ENCODE peak calls at places on chromosomes 3 and 15, in four cellular contexts. H, R, P and B are unnamed samples.

GRCh38 chr3:189664311-189664710 is 33.1 kb downstream of the TP63 start:
- DNase-seq in P (no peak), H (no peak), R (no peak), B (no peak)

GRCh38 chr3:10356461-10356897 is 35.6 kb upstream of the SEC13 start:
- DNase-seq in R (no peak), P (no peak), H (no peak), B (no peak)

GRCh38 chr3:171461087-171461917 is 1.1 kb upstream of the TNIK start:
- DNase-seq in H (peak), P (peak), R (no peak), B (no peak)

GRCh38 chr3:192188218-192188835 is 539.0 kb downstream of the FGF12 start:
- DNase-seq in R (peak), P (no peak), H (no peak), B (no peak)

GRCh38 chr3:42839616-42840015 is 30.4 kb downstream of the ACKR2 start:
- DNase-seq in H (no peak), P (no peak), R (peak), B (no peak)

GRCh38 chr3:136818191-136818850 is 605 bp upstream of the SLC35G2 start:
- DNase-seq in H (peak), P (no peak), R (peak), B (peak)

GRCh38 chr3:49006591-49007067 is 562 bp upstream of the WDR6 start:
- DNase-seq in R (no peak), H (no peak), P (no peak), B (no peak)

GRCh38 chr3:39977058-39977794 is 167.8 kb downstream of the MYRIP start:
- DNase-seq in R (no peak), H (no peak), P (no peak), B (no peak)

GRCh38 chr15:64009241-64009640 is 37.0 kb downstream of the DAPK2 start:
- DNase-seq in P (no peak), R (no peak), H (no peak), B (no peak)

GRCh38 chr15:35548435-35548834 is 2.5 kb upstream of the DPH6 start:
- DNase-seq in R (no peak), P (no peak), H (no peak), B (peak)

GRCh38 chr3:3068358-3068881 is 41.8 kb downstream of the IL5RA start:
- DNase-seq in P (no peak), R (no peak), H (no peak), B (no peak)

GRCh38 chr3:196941846-196942225 is 492 bp downstream of the NCBP2 start:
- DNase-seq in R (no peak), P (peak), H (peak), B (no peak)

GRCh38 chr3:78267235-78267634 is 1227.3 kb downstream of the ROBO2 start:
- DNase-seq in R (no peak), H (no peak), P (no peak), B (no peak)

GRCh38 chr3:167520656-167521360 is 47.0 kb upstream of the SERPINI2 start:
- DNase-seq in H (no peak), P (no peak), R (no peak), B (no peak)

GRCh38 chr3:156676467-156677119 is 2.2 kb downstream of the TIPARP start:
- DNase-seq in H (no peak), R (no peak), P (no peak), B (no peak)

GRCh38 chr15:101489236-101489632 is 273 bp downstream of the PCSK6 start:
- DNase-seq in P (no peak), H (no peak), R (peak), B (no peak)

GRCh38 chr3:136385457-136385856 is 135.3 kb downstream of the PCCB start:
- DNase-seq in R (no peak), H (no peak), P (no peak), B (no peak)

GRCh38 chr15:89680282-89680873 is 1.2 kb upstream of the PLIN1 start:
- DNase-seq in P (no peak), R (no peak), H (no peak), B (no peak)

GRCh38 chr15:52678468-52679231 is 538 bp downstream of the ATOSA start:
- DNase-seq in H (peak), R (peak), P (peak), B (no peak)

GRCh38 chr3:80190051-80190450 is 422.3 kb upstream of the ROBO1 start:
- DNase-seq in H (no peak), R (no peak), P (no peak), B (no peak)

GRCh38 chr3:16550676-16551341 is 37.3 kb upstream of the RFTN1 start:
- DNase-seq in H (peak), P (peak), R (peak), B (peak)

GRCh38 chr3:177026505-177027277 is 170.6 kb downstream of the TBL1XR1 start:
- DNase-seq in H (no peak), P (no peak), R (no peak), B (no peak)

GRCh38 chr3:71997066-71997653 is 212.2 kb upstream of the PROK2 start:
- DNase-seq in H (no peak), P (no peak), R (no peak), B (no peak)

GRCh38 chr3:150528359-150528797 is 17.9 kb downstream of the SERP1 start:
- DNase-seq in R (no peak), P (no peak), H (no peak), B (no peak)

GRCh38 chr3:148880681-148881080 is 15.6 kb downstream of the CPA3 start:
- DNase-seq in P (no peak), R (no peak), H (no peak), B (peak)

GRCh38 chr15:38130739-38131498 is 121.7 kb upstream of the SPRED1 start:
- DNase-seq in P (no peak), R (peak), H (no peak), B (peak)

GRCh38 chr15:78640840-78641733 is at the start of gene CHRNB4:
- DNase-seq in H (no peak), P (no peak), R (peak), B (peak)

GRCh38 chr15:27082526-27082925 is 111.5 kb downstream of the GABRG3 start:
- DNase-seq in R (no peak), P (no peak), H (no peak), B (no peak)

GRCh38 chr3:115325539-115325938 is 178.5 kb upstream of the ZBTB20 start:
- DNase-seq in P (no peak), R (peak), H (no peak), B (peak)

GRCh38 chr15:85414495-85414894 is 34.1 kb downstream of the AKAP13 start:
- DNase-seq in R (no peak), H (no peak), P (no peak), B (no peak)

GRCh38 chr15:97995192-97995591 is 34.7 kb downstream of the ARRDC4 start:
- DNase-seq in H (no peak), P (no peak), R (no peak), B (no peak)

GRCh38 chr3:78901544-78901943 is 866.3 kb downstream of the ROBO1 start:
- DNase-seq in P (no peak), R (no peak), H (no peak), B (no peak)

GRCh38 chr15:66883322-66883911 is 181.4 kb downstream of the SMAD6 start:
- DNase-seq in P (no peak), R (peak), H (no peak), B (peak)

GRCh38 chr3:196166741-196167140 is 44.5 kb downstream of the ZDHHC19 start:
- DNase-seq in H (no peak), P (no peak), R (no peak), B (no peak)

GRCh38 chr15:83404143-83404542 is 43.0 kb upstream of the SH3GL3 start:
- DNase-seq in R (no peak), P (no peak), H (no peak), B (no peak)

GRCh38 chr3:13115991-13116390 is 42.8 kb upstream of the IQSEC1 start:
- DNase-seq in H (no peak), P (no peak), R (no peak), B (no peak)

GRCh38 chr3:12963869-12964712 is 109.1 kb downstream of the IQSEC1 start:
- DNase-seq in P (no peak), R (no peak), H (no peak), B (no peak)

GRCh38 chr3:155535098-155535497 is 209.8 kb downstream of the PLCH1 start:
- DNase-seq in P (no peak), R (no peak), H (no peak), B (no peak)

GRCh38 chr3:155356594-155357370 is 63.3 kb upstream of the STRIT1 start:
- DNase-seq in P (no peak), H (no peak), R (peak), B (no peak)